ENCODE peak calls at places on chromosomes 16 and 17, in six cellular contexts. P, J, T, K, I and Y are unnamed samples.

GRCh38 chr16:79296491-79296890 is 304.0 kb downstream of the MAF start:
- DNase-seq in P (peak), J (no peak), T (no peak), K (no peak), I (no peak), Y (no peak)

GRCh38 chr16:79874391-79874790 is 273.9 kb upstream of the MAF start:
- DNase-seq in P (no peak), J (no peak), T (no peak), K (no peak), I (no peak), Y (no peak)

GRCh38 chr16:62256406-62256805 is 220.2 kb upstream of the CDH8 start:
- DNase-seq in P (no peak), J (no peak), T (no peak), K (no peak), I (no peak), Y (no peak)

GRCh38 chr16:57803413-57803990 is 1.2 kb upstream of the KIFC3 start:
- DNase-seq in P (no peak), J (no peak), T (no peak), K (no peak), I (no peak), Y (no peak)

GRCh38 chr16:51408357-51408756 is 257.3 kb upstream of the SALL1 start:
- DNase-seq in P (no peak), J (no peak), T (no peak), K (no peak), I (no peak), Y (no peak)

GRCh38 chr17:53626286-53626685 is 196.4 kb upstream of the KIF2B start:
- DNase-seq in P (no peak), J (no peak), T (no peak), K (no peak), I (no peak), Y (no peak)

GRCh38 chr17:2804912-2805311 is 8.7 kb downstream of the RAP1GAP2 start:
- DNase-seq in P (no peak), J (no peak), T (no peak), K (no peak), I (no peak), Y (no peak)

GRCh38 chr16:57071840-57072541 is 20.4 kb upstream of the CPNE2 start:
- DNase-seq in P (no peak), J (no peak), T (no peak), K (no peak), I (no peak), Y (no peak)

GRCh38 chr17:6677946-6678345 is 26.4 kb downstream of the C17orf100 start:
- DNase-seq in P (no peak), J (no peak), T (no peak), K (no peak), I (no peak), Y (no peak)

GRCh38 chr16:57711331-57711730 is 16.7 kb downstream of the DRC7 start:
- DNase-seq in P (no peak), J (no peak), T (no peak), K (no peak), I (no peak), Y (no peak)

GRCh38 chr17:13702266-13702665 is 100.5 kb upstream of the HS3ST3A1 start:
- DNase-seq in P (no peak), J (no peak), T (no peak), K (no peak), I (no peak), Y (no peak)

GRCh38 chr17:34562387-34562786 is 17.0 kb upstream of the TMEM132E start:
- DNase-seq in P (no peak), J (no peak), T (no peak), K (no peak), I (no peak), Y (no peak)

GRCh38 chr16:75265911-75266701 is 14.7 kb upstream of the BCAR1 start:
- DNase-seq in P (no peak), J (no peak), T (no peak), K (peak), I (peak), Y (no peak)

GRCh38 chr17:58083491-58084316 is 485 bp downstream of the DYNLL2 start:
- DNase-seq in P (peak), J (peak), T (peak), K (peak), I (peak), Y (peak)

GRCh38 chr17:17057057-17057551 is 14.8 kb downstream of the MPRIP start:
- DNase-seq in P (no peak), J (no peak), T (no peak), K (no peak), I (no peak), Y (no peak)

GRCh38 chr16:28103516-28104170 is 40.1 kb upstream of the GSG1L start:
- DNase-seq in P (no peak), J (no peak), T (no peak), K (no peak), I (no peak), Y (no peak)

GRCh38 chr16:60225541-60225940 is 1491.4 kb upstream of the GOT2 start:
- DNase-seq in P (no peak), J (no peak), T (no peak), K (no peak), I (no peak), Y (no peak)

GRCh38 chr17:4881761-4882555 is 17.4 kb upstream of the C17orf107 start:
- DNase-seq in P (peak), J (peak), T (no peak), K (peak), I (no peak), Y (no peak)

GRCh38 chr16:89565506-89566372 is 5.3 kb downstream of the RPL13 start:
- DNase-seq in P (peak), J (peak), T (peak), K (peak), I (no peak), Y (no peak)

GRCh38 chr17:82838386-82839063 is 1.3 kb downstream of the ZNF750 start:
- DNase-seq in P (no peak), J (peak), T (no peak), K (no peak), I (no peak), Y (no peak)

GRCh38 chr16:57000271-57001025 is 11.1 kb downstream of the NLRC5 start:
- DNase-seq in P (no peak), J (no peak), T (no peak), K (peak), I (no peak), Y (no peak)

GRCh38 chr16:27241658-27242057 is 26.9 kb downstream of the NSMCE1 start:
- DNase-seq in P (no peak), J (no peak), T (no peak), K (no peak), I (no peak), Y (no peak)

GRCh38 chr16:69039333-69039941 is 66.0 kb upstream of the HAS3 start:
- DNase-seq in P (no peak), J (no peak), T (no peak), K (no peak), I (no peak), Y (no peak)

GRCh38 chr17:59746849-59747445 is 39.5 kb downstream of the VMP1 start:
- DNase-seq in P (peak), J (peak), T (no peak), K (no peak), I (no peak), Y (no peak)

GRCh38 chr17:42180922-42181850 is at the start of gene KCNH4:
- DNase-seq in P (peak), J (peak), T (peak), K (peak), I (peak), Y (peak)

GRCh38 chr16:85527042-85527766 is 85.9 kb upstream of the GSE1 start:
- DNase-seq in P (no peak), J (peak), T (no peak), K (no peak), I (no peak), Y (no peak)

GRCh38 chr16:49510676-49511305 is 137.2 kb downstream of the C16orf78 start:
- DNase-seq in P (no peak), J (no peak), T (no peak), K (no peak), I (no peak), Y (no peak)

GRCh38 chr16:24036614-24037013 is 200.8 kb downstream of the PRKCB start:
- DNase-seq in P (peak), J (peak), T (no peak), K (peak), I (no peak), Y (no peak)

GRCh38 chr17:43620147-43620944 is 41.4 kb downstream of the MEOX1 start:
- DNase-seq in P (no peak), J (no peak), T (no peak), K (no peak), I (no peak), Y (no peak)

GRCh38 chr17:71180801-71181385 is 939.9 kb upstream of the SOX9 start:
- DNase-seq in P (no peak), J (no peak), T (no peak), K (no peak), I (peak), Y (no peak)

GRCh38 chr17:40765657-40766056 is 6.3 kb downstream of the KRT26 start:
- DNase-seq in P (no peak), J (no peak), T (no peak), K (no peak), I (no peak), Y (no peak)